ENCODE peak calls at places on chromosomes 3 and 15, in five cellular contexts. One of them, this sample, is unnamed.

GRCh38 chr3:22729981-22730380 is 473.1 kb upstream of the UBE2E2 start:
- DNase-seq in stimulated activated CD4-positive, alpha-beta T cell treated with anti-CD3 and anti-CD28 coated beads, TNF-alpha, amount 100 ng/mL, for 4 hours: no peak
- DNase-seq in SW480: peak
- DNase-seq in GM18507: no peak
- DNase-seq in naive thymus-derived CD8-positive, alpha-beta T cell: no peak
- DNase-seq in this sample: no peak

GRCh38 chr3:136266468-136266867 is 16.3 kb downstream of the PCCB start:
- DNase-seq in GM18507: no peak
- DNase-seq in naive thymus-derived CD8-positive, alpha-beta T cell: no peak
- DNase-seq in stimulated activated CD4-positive, alpha-beta T cell treated with anti-CD3 and anti-CD28 coated beads, TNF-alpha, amount 100 ng/mL, for 4 hours: no peak
- DNase-seq in SW480: peak
- DNase-seq in this sample: no peak

GRCh38 chr15:73488698-73489097 is 45.7 kb downstream of the REC114 start:
- DNase-seq in naive thymus-derived CD8-positive, alpha-beta T cell: no peak
- DNase-seq in SW480: no peak
- DNase-seq in stimulated activated CD4-positive, alpha-beta T cell treated with anti-CD3 and anti-CD28 coated beads, TNF-alpha, amount 100 ng/mL, for 4 hours: no peak
- DNase-seq in GM18507: no peak
- DNase-seq in this sample: no peak

GRCh38 chr3:29893024-29893554 is 612.2 kb downstream of the RBMS3 start:
- DNase-seq in naive thymus-derived CD8-positive, alpha-beta T cell: no peak
- DNase-seq in SW480: no peak
- DNase-seq in stimulated activated CD4-positive, alpha-beta T cell treated with anti-CD3 and anti-CD28 coated beads, TNF-alpha, amount 100 ng/mL, for 4 hours: no peak
- DNase-seq in GM18507: no peak
- DNase-seq in this sample: no peak

GRCh38 chr3:45642731-45643152 is 46.5 kb upstream of the SACM1L start:
- DNase-seq in SW480: no peak
- DNase-seq in stimulated activated CD4-positive, alpha-beta T cell treated with anti-CD3 and anti-CD28 coated beads, TNF-alpha, amount 100 ng/mL, for 4 hours: no peak
- DNase-seq in naive thymus-derived CD8-positive, alpha-beta T cell: no peak
- DNase-seq in GM18507: no peak
- DNase-seq in this sample: no peak

GRCh38 chr3:163785693-163786092 is 1292.6 kb downstream of the SI start:
- DNase-seq in naive thymus-derived CD8-positive, alpha-beta T cell: no peak
- DNase-seq in SW480: no peak
- DNase-seq in stimulated activated CD4-positive, alpha-beta T cell treated with anti-CD3 and anti-CD28 coated beads, TNF-alpha, amount 100 ng/mL, for 4 hours: no peak
- DNase-seq in GM18507: no peak
- DNase-seq in this sample: no peak

GRCh38 chr3:151113342-151113741 is 27.9 kb downstream of the MED12L start:
- DNase-seq in stimulated activated CD4-positive, alpha-beta T cell treated with anti-CD3 and anti-CD28 coated beads, TNF-alpha, amount 100 ng/mL, for 4 hours: no peak
- DNase-seq in SW480: no peak
- DNase-seq in GM18507: no peak
- DNase-seq in naive thymus-derived CD8-positive, alpha-beta T cell: no peak
- DNase-seq in this sample: no peak

GRCh38 chr3:129890125-129890524 is 3.4 kb downstream of the TMCC1 start:
- DNase-seq in stimulated activated CD4-positive, alpha-beta T cell treated with anti-CD3 and anti-CD28 coated beads, TNF-alpha, amount 100 ng/mL, for 4 hours: no peak
- DNase-seq in naive thymus-derived CD8-positive, alpha-beta T cell: no peak
- DNase-seq in GM18507: no peak
- DNase-seq in SW480: peak
- DNase-seq in this sample: no peak

GRCh38 chr15:67433495-67434099 is 87.3 kb upstream of the C15orf61 start:
- DNase-seq in naive thymus-derived CD8-positive, alpha-beta T cell: no peak
- DNase-seq in stimulated activated CD4-positive, alpha-beta T cell treated with anti-CD3 and anti-CD28 coated beads, TNF-alpha, amount 100 ng/mL, for 4 hours: no peak
- DNase-seq in SW480: peak
- DNase-seq in GM18507: peak
- DNase-seq in this sample: no peak

GRCh38 chr15:45181491-45182285 is 6.1 kb downstream of the SHF start:
- DNase-seq in naive thymus-derived CD8-positive, alpha-beta T cell: no peak
- DNase-seq in GM18507: no peak
- DNase-seq in SW480: no peak
- DNase-seq in stimulated activated CD4-positive, alpha-beta T cell treated with anti-CD3 and anti-CD28 coated beads, TNF-alpha, amount 100 ng/mL, for 4 hours: no peak
- DNase-seq in this sample: no peak

GRCh38 chr3:29949131-29949530 is 657.3 kb upstream of the TGFBR2 start:
- DNase-seq in GM18507: no peak
- DNase-seq in naive thymus-derived CD8-positive, alpha-beta T cell: no peak
- DNase-seq in SW480: no peak
- DNase-seq in stimulated activated CD4-positive, alpha-beta T cell treated with anti-CD3 and anti-CD28 coated beads, TNF-alpha, amount 100 ng/mL, for 4 hours: no peak
- DNase-seq in this sample: no peak

GRCh38 chr3:29440321-29441019 is 159.6 kb downstream of the RBMS3 start:
- DNase-seq in SW480: no peak
- DNase-seq in naive thymus-derived CD8-positive, alpha-beta T cell: no peak
- DNase-seq in GM18507: no peak
- DNase-seq in stimulated activated CD4-positive, alpha-beta T cell treated with anti-CD3 and anti-CD28 coated beads, TNF-alpha, amount 100 ng/mL, for 4 hours: no peak
- DNase-seq in this sample: no peak

GRCh38 chr3:72338942-72339749 is 509.1 kb downstream of the SHQ1 start:
- DNase-seq in stimulated activated CD4-positive, alpha-beta T cell treated with anti-CD3 and anti-CD28 coated beads, TNF-alpha, amount 100 ng/mL, for 4 hours: no peak
- DNase-seq in SW480: peak
- DNase-seq in GM18507: no peak
- DNase-seq in naive thymus-derived CD8-positive, alpha-beta T cell: no peak
- DNase-seq in this sample: no peak

GRCh38 chr3:23372296-23372695 is 169.2 kb downstream of the UBE2E2 start:
- DNase-seq in stimulated activated CD4-positive, alpha-beta T cell treated with anti-CD3 and anti-CD28 coated beads, TNF-alpha, amount 100 ng/mL, for 4 hours: no peak
- DNase-seq in GM18507: no peak
- DNase-seq in naive thymus-derived CD8-positive, alpha-beta T cell: no peak
- DNase-seq in SW480: no peak
- DNase-seq in this sample: no peak

GRCh38 chr3:101561630-101562328 is at the start of gene TRMT10C:
- DNase-seq in naive thymus-derived CD8-positive, alpha-beta T cell: peak
- DNase-seq in stimulated activated CD4-positive, alpha-beta T cell treated with anti-CD3 and anti-CD28 coated beads, TNF-alpha, amount 100 ng/mL, for 4 hours: peak
- DNase-seq in SW480: peak
- DNase-seq in GM18507: peak
- DNase-seq in this sample: peak

GRCh38 chr15:56052389-56053045 is 59.1 kb upstream of the NEDD4 start:
- DNase-seq in stimulated activated CD4-positive, alpha-beta T cell treated with anti-CD3 and anti-CD28 coated beads, TNF-alpha, amount 100 ng/mL, for 4 hours: no peak
- DNase-seq in SW480: peak
- DNase-seq in naive thymus-derived CD8-positive, alpha-beta T cell: no peak
- DNase-seq in GM18507: peak
- DNase-seq in this sample: no peak

GRCh38 chr3:42493126-42493797 is 9.2 kb upstream of the VIPR1 start:
- DNase-seq in naive thymus-derived CD8-positive, alpha-beta T cell: no peak
- DNase-seq in GM18507: no peak
- DNase-seq in SW480: no peak
- DNase-seq in stimulated activated CD4-positive, alpha-beta T cell treated with anti-CD3 and anti-CD28 coated beads, TNF-alpha, amount 100 ng/mL, for 4 hours: no peak
- DNase-seq in this sample: no peak

GRCh38 chr3:86948840-86949239 is 42.1 kb downstream of the VGLL3 start:
- DNase-seq in GM18507: no peak
- DNase-seq in SW480: no peak
- DNase-seq in stimulated activated CD4-positive, alpha-beta T cell treated with anti-CD3 and anti-CD28 coated beads, TNF-alpha, amount 100 ng/mL, for 4 hours: no peak
- DNase-seq in naive thymus-derived CD8-positive, alpha-beta T cell: no peak
- DNase-seq in this sample: no peak

GRCh38 chr15:63048986-63049665 is 6.6 kb downstream of the TPM1 start:
- DNase-seq in GM18507: no peak
- DNase-seq in naive thymus-derived CD8-positive, alpha-beta T cell: peak
- DNase-seq in SW480: peak
- DNase-seq in stimulated activated CD4-positive, alpha-beta T cell treated with anti-CD3 and anti-CD28 coated beads, TNF-alpha, amount 100 ng/mL, for 4 hours: peak
- DNase-seq in this sample: no peak

GRCh38 chr15:43899928-43900327 is 73.1 kb downstream of the WDR76 start:
- DNase-seq in SW480: no peak
- DNase-seq in stimulated activated CD4-positive, alpha-beta T cell treated with anti-CD3 and anti-CD28 coated beads, TNF-alpha, amount 100 ng/mL, for 4 hours: no peak
- DNase-seq in GM18507: no peak
- DNase-seq in naive thymus-derived CD8-positive, alpha-beta T cell: no peak
- DNase-seq in this sample: no peak

GRCh38 chr3:161038725-161039124 is 66.4 kb downstream of the B3GALNT1 start:
- DNase-seq in GM18507: no peak
- DNase-seq in SW480: no peak
- DNase-seq in naive thymus-derived CD8-positive, alpha-beta T cell: no peak
- DNase-seq in stimulated activated CD4-positive, alpha-beta T cell treated with anti-CD3 and anti-CD28 coated beads, TNF-alpha, amount 100 ng/mL, for 4 hours: no peak
- DNase-seq in this sample: no peak

GRCh38 chr15:42547926-42548257 is 701 bp downstream of the LRRC57 start:
- DNase-seq in SW480: no peak
- DNase-seq in stimulated activated CD4-positive, alpha-beta T cell treated with anti-CD3 and anti-CD28 coated beads, TNF-alpha, amount 100 ng/mL, for 4 hours: no peak
- DNase-seq in naive thymus-derived CD8-positive, alpha-beta T cell: no peak
- DNase-seq in GM18507: no peak
- DNase-seq in this sample: no peak

GRCh38 chr3:122273498-122273897 is 51.5 kb upstream of the CSTA start:
- DNase-seq in GM18507: no peak
- DNase-seq in stimulated activated CD4-positive, alpha-beta T cell treated with anti-CD3 and anti-CD28 coated beads, TNF-alpha, amount 100 ng/mL, for 4 hours: no peak
- DNase-seq in naive thymus-derived CD8-positive, alpha-beta T cell: no peak
- DNase-seq in SW480: no peak
- DNase-seq in this sample: no peak

GRCh38 chr15:56045068-56045748 is 51.8 kb upstream of the NEDD4 start:
- DNase-seq in SW480: no peak
- DNase-seq in stimulated activated CD4-positive, alpha-beta T cell treated with anti-CD3 and anti-CD28 coated beads, TNF-alpha, amount 100 ng/mL, for 4 hours: no peak
- DNase-seq in GM18507: no peak
- DNase-seq in naive thymus-derived CD8-positive, alpha-beta T cell: no peak
- DNase-seq in this sample: no peak

GRCh38 chr3:10505050-10505790 is at the start of gene ATP2B2:
- DNase-seq in SW480: no peak
- DNase-seq in GM18507: no peak
- DNase-seq in naive thymus-derived CD8-positive, alpha-beta T cell: no peak
- DNase-seq in stimulated activated CD4-positive, alpha-beta T cell treated with anti-CD3 and anti-CD28 coated beads, TNF-alpha, amount 100 ng/mL, for 4 hours: no peak
- DNase-seq in this sample: no peak

GRCh38 chr3:122758877-122759670 is 34.6 kb downstream of the HSPBAP1 start:
- DNase-seq in stimulated activated CD4-positive, alpha-beta T cell treated with anti-CD3 and anti-CD28 coated beads, TNF-alpha, amount 100 ng/mL, for 4 hours: no peak
- DNase-seq in GM18507: no peak
- DNase-seq in SW480: no peak
- DNase-seq in naive thymus-derived CD8-positive, alpha-beta T cell: no peak
- DNase-seq in this sample: no peak

GRCh38 chr3:57917611-57918010 is 90.6 kb upstream of the FLNB start:
- DNase-seq in SW480: no peak
- DNase-seq in naive thymus-derived CD8-positive, alpha-beta T cell: no peak
- DNase-seq in GM18507: no peak
- DNase-seq in stimulated activated CD4-positive, alpha-beta T cell treated with anti-CD3 and anti-CD28 coated beads, TNF-alpha, amount 100 ng/mL, for 4 hours: no peak
- DNase-seq in this sample: no peak

GRCh38 chr3:26574766-26575165 is 47.8 kb upstream of the LRRC3B start:
- DNase-seq in SW480: no peak
- DNase-seq in stimulated activated CD4-positive, alpha-beta T cell treated with anti-CD3 and anti-CD28 coated beads, TNF-alpha, amount 100 ng/mL, for 4 hours: no peak
- DNase-seq in GM18507: no peak
- DNase-seq in naive thymus-derived CD8-positive, alpha-beta T cell: no peak
- DNase-seq in this sample: no peak

GRCh38 chr3:125002414-125002811 is 53.4 kb downstream of the HEG1 start:
- DNase-seq in SW480: no peak
- DNase-seq in naive thymus-derived CD8-positive, alpha-beta T cell: no peak
- DNase-seq in stimulated activated CD4-positive, alpha-beta T cell treated with anti-CD3 and anti-CD28 coated beads, TNF-alpha, amount 100 ng/mL, for 4 hours: no peak
- DNase-seq in GM18507: no peak
- DNase-seq in this sample: no peak